ENCODE peak calls at places on chromosomes 2 and 18, in six cellular contexts. U, V, I, S, R and H are unnamed samples. For H3K36me3, the result is how much of the 10 kb centered on the place peaks cover.

GRCh38 chr2:24225883-24226282 is 51.0 kb downstream of the FAM228A start:
- DNase-seq in U (no peak), V (no peak), I (no peak), S (no peak), R (no peak), H (no peak)

GRCh38 chr18:60663060-60663989 is 290.8 kb upstream of the MC4R start:
- DNase-seq in U (no peak), V (no peak), I (no peak), S (no peak), R (no peak), H (no peak)

GRCh38 chr18:59957957-59958356 is 58.2 kb downstream of the PMAIP1 start:
- DNase-seq in U (no peak), V (no peak), I (no peak), S (peak), R (peak), H (peak)

GRCh38 chr2:198639580-198639979 is 818.2 kb downstream of the SATB2 start:
- DNase-seq in U (no peak), V (no peak), I (no peak), S (no peak), R (no peak), H (no peak)

GRCh38 chr2:64359892-64360657 is 93.9 kb upstream of the LGALSL start:
- DNase-seq in U (no peak), V (peak), I (no peak), S (peak), R (peak), H (no peak)

GRCh38 chr2:146992057-146992456 is 852.8 kb upstream of the ACVR2A start:
- DNase-seq in U (no peak), V (no peak), I (no peak), S (peak), R (no peak), H (no peak)

GRCh38 chr2:240432820-240433801 is 2.4 kb upstream of the GPC1 start:
- DNase-seq in U (no peak), V (peak), I (no peak), S (no peak), R (peak), H (no peak)

GRCh38 chr2:96895709-96896651 is 26.1 kb upstream of the SEMA4C start:
- DNase-seq in U (no peak), V (no peak), I (no peak), S (no peak), R (no peak), H (no peak)

GRCh38 chr2:145687445-145688104 is 1167.7 kb upstream of the ZEB2 start:
- DNase-seq in U (no peak), V (no peak), I (no peak), S (peak), R (no peak), H (no peak)

GRCh38 chr2:86256300-86256699 is 57.0 kb downstream of the MRPL35 start:
- DNase-seq in U (no peak), V (no peak), I (no peak), S (no peak), R (no peak), H (no peak)

GRCh38 chr2:6845312-6845711 is 20.4 kb downstream of the CMPK2 start:
- DNase-seq in U (peak), V (no peak), I (no peak), S (no peak), R (no peak), H (no peak)

GRCh38 chr18:45688834-45689233 is 35.1 kb upstream of the SLC14A1 start:
- DNase-seq in U (peak), V (no peak), I (no peak), S (no peak), R (no peak), H (peak)

GRCh38 chr2:40434638-40435296 is 17.1 kb downstream of the SLC8A1 start:
- DNase-seq in U (no peak), V (no peak), I (no peak), S (peak), R (no peak), H (no peak)

GRCh38 chr18:48472610-48473009 is 63.4 kb upstream of the ZBTB7C start:
- DNase-seq in U (no peak), V (no peak), I (no peak), S (no peak), R (no peak), H (no peak)

GRCh38 chr2:212385241-212385640 is 153.4 kb downstream of the ERBB4 start:
- DNase-seq in U (no peak), V (no peak), I (no peak), S (no peak), R (no peak), H (no peak)

GRCh38 chr2:70995227-70995729 is 605 bp upstream of the TEX261 start:
- DNase-seq in U (peak), V (no peak), I (no peak), S (peak), R (no peak), H (peak)

GRCh38 chr18:6487968-6488367 is 73.3 kb upstream of the L3MBTL4 start:
- DNase-seq in U (no peak), V (no peak), I (no peak), S (no peak), R (no peak), H (no peak)

GRCh38 chr2:167289651-167290410 is 401.6 kb downstream of the XIRP2 start:
- DNase-seq in U (no peak), V (no peak), I (no peak), S (peak), R (no peak), H (no peak)

GRCh38 chr2:72325592-72326422 is 178.1 kb upstream of the CYP26B1 start:
- DNase-seq in U (no peak), V (no peak), I (no peak), S (peak), R (peak), H (no peak)

GRCh38 chr2:15718103-15718943 is 126.7 kb downstream of the DDX1 start:
- DNase-seq in U (no peak), V (no peak), I (no peak), S (no peak), R (no peak), H (no peak)

GRCh38 chr2:230677182-230677946 is 35.3 kb upstream of the CAB39 start:
- DNase-seq in U (no peak), V (no peak), I (no peak), S (peak), R (no peak), H (no peak)

GRCh38 chr2:15547100-15547499 is 14.0 kb downstream of the NBAS start:
- DNase-seq in U (no peak), V (no peak), I (no peak), S (peak), R (no peak), H (no peak)

GRCh38 chr2:170070778-170071177 is 107.2 kb upstream of the MYO3B start:
- DNase-seq in U (no peak), V (no peak), I (no peak), S (no peak), R (no peak), H (no peak)

GRCh38 chr2:220394433-220394832 is 767.0 kb downstream of the SLC4A3 start:
- DNase-seq in U (no peak), V (no peak), I (no peak), S (peak), R (no peak), H (no peak)

GRCh38 chr2:235162544-235163197 is 210.9 kb downstream of the SH3BP4 start:
- DNase-seq in U (no peak), V (no peak), I (no peak), S (peak), R (no peak), H (no peak)

GRCh38 chr18:3466051-3466450 is 16.1 kb downstream of the TGIF1 start:
- DNase-seq in U (no peak), V (no peak), I (no peak), S (peak), R (no peak), H (no peak)

GRCh38 chr2:151032741-151033152 is 228.9 kb downstream of the RBM43 start:
- DNase-seq in U (no peak), V (no peak), I (no peak), S (peak), R (no peak), H (no peak)

GRCh38 chr18:31649894-31650719 is 34.3 kb downstream of the B4GALT6 start:
- DNase-seq in U (no peak), V (no peak), I (no peak), S (no peak), R (no peak), H (no peak)

GRCh38 chr2:223855426-223855825 is 18.0 kb upstream of the AP1S3 start:
- DNase-seq in U (no peak), V (no peak), I (no peak), S (peak), R (no peak), H (no peak)

DNA sequence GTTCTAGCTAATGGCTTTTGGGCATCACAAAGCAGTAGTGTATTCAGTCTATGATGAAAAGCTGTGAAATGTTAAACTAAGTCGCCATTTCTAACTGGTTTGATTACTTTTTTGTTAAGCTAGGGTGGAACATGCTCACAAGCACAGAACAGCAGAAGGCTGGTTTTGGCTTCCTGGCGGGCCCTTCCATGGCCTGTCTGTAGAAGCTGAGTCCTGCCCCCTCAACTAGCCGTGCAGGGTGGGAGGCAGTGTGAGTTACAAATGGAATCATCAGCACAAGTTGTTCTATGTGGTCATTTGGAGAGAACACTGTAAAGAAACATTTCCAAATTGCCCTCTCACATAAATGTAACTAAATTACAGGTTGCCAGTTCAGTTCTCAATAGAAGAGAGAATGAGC is 290.8 kb downstream of the ALPK2 start:
- DNase-seq in U (no peak), V (no peak), I (no peak), S (no peak), R (no peak), H (no peak)
- H3K27ac ChIP-seq in U (no peak), V (no peak), I (no peak), S (no peak), R (peak), H (no peak)

GRCh38 chr2:237090906-237091305 is 5.2 kb downstream of the COPS8 start:
- DNase-seq in U (no peak), V (no peak), I (no peak), S (peak), R (no peak), H (no peak)

GRCh38 chr2:237092920-237093781 is 7.5 kb downstream of the COPS8 start:
- DNase-seq in U (no peak), V (no peak), I (no peak), S (peak), R (no peak), H (no peak)

GRCh38 chr2:237091779-237092436 is 6.2 kb downstream of the COPS8 start:
- DNase-seq in U (no peak), V (no peak), I (no peak), S (peak), R (no peak), H (no peak)

GRCh38 chr2:237096201-237096600 is 10.5 kb downstream of the COPS8 start:
- DNase-seq in U (no peak), V (no peak), I (no peak), S (no peak), R (no peak), H (no peak)

DNA sequence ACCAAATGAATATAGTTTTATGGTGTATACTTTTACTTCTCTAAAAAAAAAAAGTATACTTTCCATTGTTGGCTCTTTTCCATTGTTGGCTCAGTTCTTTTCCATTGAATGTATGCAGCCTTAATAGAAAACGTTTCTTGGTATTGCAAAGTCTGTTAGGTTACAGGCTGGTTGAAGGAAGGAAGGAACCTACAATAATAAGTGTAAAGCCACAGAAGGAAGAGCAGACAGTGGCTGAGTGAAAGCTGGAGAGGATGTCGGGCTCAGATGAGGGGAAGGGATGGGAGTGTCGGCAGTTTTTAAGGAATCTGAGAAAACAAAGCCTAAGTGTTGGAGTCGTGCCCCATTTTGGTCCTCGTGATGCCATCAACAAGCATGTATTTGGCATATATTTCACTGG is 6.8 kb downstream of the COPS8 start:
- DNase-seq in U (no peak), V (no peak), I (no peak), S (no peak), R (no peak), H (no peak)
- H3K36me3 ChIP-seq in U (half or more), V (half or more), I (under half), S (under half), R (under half), H (half or more)

DNA sequence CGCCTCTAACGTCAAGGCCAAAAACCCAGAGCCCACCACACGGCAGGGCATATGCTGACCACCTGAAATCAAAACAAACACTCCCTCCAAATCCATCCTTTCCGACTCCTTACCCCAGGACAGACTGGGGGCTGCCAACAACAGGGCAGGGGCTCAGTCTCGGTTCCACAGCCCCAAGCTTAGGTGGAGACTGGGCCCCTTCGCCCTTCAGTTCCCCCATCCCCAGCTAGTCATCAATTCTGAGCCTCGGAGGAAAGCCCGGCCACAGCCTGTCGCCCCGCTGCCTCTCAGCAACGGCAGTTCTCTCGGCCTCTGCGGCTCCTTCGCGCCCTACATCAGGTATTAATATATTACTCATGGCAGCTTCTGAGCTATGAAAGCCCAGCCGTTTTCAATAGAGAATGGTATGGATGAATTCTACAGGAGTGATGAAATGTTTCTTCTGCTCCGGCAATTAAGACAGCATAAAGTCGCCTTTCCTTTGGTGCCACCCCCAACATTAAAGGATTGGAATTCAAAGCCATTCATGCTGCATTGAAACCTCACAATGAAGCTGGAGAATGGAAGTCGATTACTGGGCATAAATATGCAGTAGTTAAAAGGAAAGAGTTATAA is 2.9 kb downstream of the HDAC4 start:
- DNase-seq in U (no peak), V (no peak), I (no peak), S (no peak), R (no peak), H (no peak)
- H3K27ac ChIP-seq in U (no peak), V (no peak), I (peak), S (no peak), R (no peak), H (no peak)

DNA sequence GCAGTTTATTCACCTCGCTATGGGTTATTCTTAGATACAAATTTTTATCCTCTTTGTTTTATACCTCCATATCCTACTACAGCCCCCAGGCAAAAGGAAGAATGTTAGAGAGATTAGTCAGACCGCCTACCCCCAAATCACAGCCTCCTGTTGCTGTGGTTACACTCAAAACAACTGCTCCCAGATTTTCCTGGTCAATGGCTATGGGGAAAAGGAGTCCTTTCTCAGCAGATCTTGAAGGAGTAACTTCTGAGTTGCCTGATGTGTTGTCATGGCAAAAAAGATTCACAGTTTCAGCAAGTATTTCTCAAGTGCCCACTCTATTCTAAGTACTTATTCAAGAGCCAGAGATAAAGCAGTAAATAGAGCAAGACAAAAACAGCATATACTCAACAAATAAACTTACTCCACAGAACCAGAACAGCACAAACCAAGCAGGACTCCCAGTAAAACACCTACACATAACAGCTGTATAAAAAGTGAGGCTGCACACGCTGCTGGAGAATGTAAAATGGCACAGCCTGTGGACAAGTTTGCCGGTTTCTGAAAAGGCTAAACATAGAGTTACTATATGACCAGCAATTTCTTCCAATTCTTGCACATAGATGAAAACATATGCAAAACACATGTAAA is 104.8 kb downstream of the NOL10 start:
- DNase-seq in U (no peak), V (no peak), I (no peak), S (peak), R (no peak), H (no peak)
- H3K36me3 ChIP-seq in U (under half), V (half or more), I (under half), S (under half), R (under half), H (under half)